ENCODE peak calls at places on chromosome 19, in six cellular contexts. R is left lung, K is IMR-90, Q is body of pancreas, X is gastrocnemius medialis, B is HCT116. Y is an unnamed sample. For H3K4me1, the result is how much of the 10 kb centered on the place peaks cover.

GRCh38 chr19:13557756-13558398 is 51.6 kb upstream of the CACNA1A start:
- ATAC-seq in R (no peak), K (no peak), Q (no peak), X (no peak), B (peak), Y (no peak)

GRCh38 chr19:53908106-53908932 is 759 bp upstream of the CACNG7 start:
- ATAC-seq in R (peak), K (peak), Q (peak), X (no peak), B (peak), Y (peak)

GRCh38 chr19:21677696-21678418 is 89.5 kb downstream of the ZNF100 start:
- ATAC-seq in R (no peak), K (no peak), Q (peak), X (no peak), B (no peak), Y (no peak)

GRCh38 chr19:39381910-39382611 is 8.8 kb downstream of the PAF1 start:
- ATAC-seq in R (no peak), K (peak), Q (no peak), X (no peak), B (no peak), Y (no peak)

GRCh38 chr19:14440049-14440448 is 6.9 kb downstream of the PKN1 start:
- ATAC-seq in R (peak), K (no peak), Q (no peak), X (peak), B (no peak), Y (peak)

GRCh38 chr19:28468701-28469459 is 744.1 kb downstream of the UQCRFS1 start:
- ATAC-seq in R (peak), K (no peak), Q (peak), X (peak), B (no peak), Y (peak)

GRCh38 chr19:1167687-1168561 is 6.1 kb downstream of the SBNO2 start:
- ATAC-seq in R (no peak), K (no peak), Q (no peak), X (no peak), B (no peak), Y (no peak)

GRCh38 chr19:46972301-46972700 is 47.3 kb upstream of the NPAS1 start:
- ATAC-seq in R (no peak), K (no peak), Q (no peak), X (peak), B (no peak), Y (peak)

GRCh38 chr19:38211206-38211605 is 12.8 kb downstream of the DPF1 start:
- ATAC-seq in R (no peak), K (no peak), Q (no peak), X (no peak), B (no peak), Y (no peak)

GRCh38 chr19:45068041-45068440 is 8.2 kb downstream of the ZNF296 start:
- ATAC-seq in R (no peak), K (no peak), Q (no peak), X (no peak), B (no peak), Y (no peak)

DNA sequence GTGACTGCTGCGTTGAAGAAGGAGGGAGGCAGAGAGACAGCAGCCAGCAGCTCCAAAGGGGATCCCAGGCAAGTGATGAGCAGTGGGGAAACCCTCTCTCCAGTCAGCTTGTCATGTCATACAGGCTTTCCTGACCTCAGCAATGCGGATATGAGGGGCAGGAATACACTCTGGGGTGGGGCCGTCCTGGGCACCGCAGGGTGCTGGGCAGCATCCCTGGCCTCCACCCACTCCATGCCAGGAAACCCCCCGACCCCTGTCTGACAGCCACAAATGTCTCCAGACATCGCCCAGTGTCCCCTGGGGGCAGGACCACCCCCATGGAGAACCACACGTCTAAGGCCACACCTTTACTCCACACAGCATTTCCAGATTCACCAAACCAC is 46.7 kb downstream of the RFX2 start:
- ATAC-seq in R (no peak), K (no peak), Q (no peak), X (no peak), B (no peak), Y (no peak)
- H3K4me1 ChIP-seq in R (half or more), K (under half), Q (under half), X (under half), B (half or more), Y (under half)

DNA sequence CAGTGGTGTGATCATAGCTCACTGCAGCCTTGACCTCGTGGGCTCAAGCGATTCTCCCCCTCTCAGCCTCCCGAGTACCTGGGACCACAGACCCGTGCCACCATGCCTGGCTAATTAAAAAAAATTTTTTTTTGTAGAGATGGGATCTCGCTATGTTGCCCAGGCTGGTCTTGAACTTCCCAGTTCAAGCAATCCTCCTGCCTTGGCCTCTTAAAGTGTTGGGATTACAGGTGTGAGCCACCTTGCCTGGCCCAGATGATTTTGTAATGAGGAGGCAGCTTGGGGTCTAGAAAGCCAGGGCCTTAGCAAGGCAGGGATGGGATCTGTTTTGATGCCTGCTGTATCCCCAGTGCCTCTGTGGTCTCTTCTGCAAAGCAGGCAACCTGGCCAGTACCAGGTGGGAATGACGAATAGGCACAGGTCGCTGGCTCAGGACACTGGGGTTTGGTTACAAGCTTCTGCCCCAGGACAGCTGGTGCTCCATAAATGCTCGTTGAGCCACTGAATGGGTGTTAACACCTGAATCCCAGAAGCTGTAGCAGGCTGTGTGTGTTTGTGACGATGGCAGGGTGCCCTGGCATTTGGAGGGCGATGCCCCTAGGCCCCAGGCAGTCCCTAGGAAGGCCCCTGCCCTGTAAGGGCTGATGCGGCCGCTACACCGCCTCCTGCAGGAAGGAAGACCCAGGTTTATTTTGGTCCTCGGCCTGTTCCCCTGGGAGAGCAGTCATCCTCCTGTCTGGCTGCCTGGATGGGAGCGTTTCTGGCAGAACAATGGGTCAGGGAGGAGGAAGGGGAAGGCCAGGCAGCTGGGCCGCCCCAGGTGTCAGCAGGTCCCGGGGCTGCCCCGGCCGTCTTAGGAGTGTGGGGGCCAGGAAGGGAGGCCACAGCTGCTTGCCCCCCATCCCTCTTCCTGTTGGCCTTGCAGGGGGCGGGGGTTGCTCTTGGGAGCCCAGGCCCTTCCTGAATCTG is 8.6 kb downstream of the TNFAIP8L1 start:
- ATAC-seq in R (peak), K (no peak), Q (peak), X (peak), B (peak), Y (peak)
- TF ChIP-seq CTCF in R (no peak), K (no peak), Q (no peak), X (peak), B (no peak), Y (no peak)

GRCh38 chr19:42250666-42251531 is 4.0 kb downstream of the ERF start:
- ATAC-seq in R (no peak), K (no peak), Q (no peak), X (no peak), B (no peak), Y (no peak)

GRCh38 chr19:42249149-42249750 is 5.7 kb downstream of the ERF start:
- ATAC-seq in R (no peak), K (no peak), Q (no peak), X (no peak), B (no peak), Y (no peak)

GRCh38 chr19:42250249-42250665 is 4.7 kb downstream of the ERF start:
- ATAC-seq in R (no peak), K (no peak), Q (no peak), X (no peak), B (no peak), Y (no peak)

GRCh38 chr19:42248270-42249148 is 6.1 kb upstream of the GSK3A start:
- ATAC-seq in R (no peak), K (no peak), Q (no peak), X (no peak), B (no peak), Y (no peak)

DNA sequence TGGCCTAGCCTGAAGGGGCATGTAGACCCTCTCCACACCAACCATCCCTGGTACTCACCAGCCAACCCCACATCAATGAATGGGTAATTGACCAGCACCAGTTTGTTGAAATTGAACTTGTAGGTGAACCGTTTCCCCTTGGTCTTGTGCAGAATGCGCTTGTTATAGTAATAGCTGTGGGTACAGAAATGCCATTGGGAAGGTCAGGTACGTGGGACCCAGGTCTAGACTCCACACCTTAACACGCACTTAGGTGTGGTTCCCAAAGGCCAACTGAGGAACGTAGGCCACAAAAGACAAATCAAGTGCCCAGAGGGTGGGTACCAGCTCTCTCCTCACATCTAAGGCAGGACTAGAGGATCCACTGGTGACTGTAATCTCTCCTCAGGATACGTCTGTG is 5.2 kb downstream of the ERF start:
- ATAC-seq in R (no peak), K (no peak), Q (no peak), X (no peak), B (no peak), Y (no peak)
- H3K4me1 ChIP-seq in R (under half), K (under half), Q (half or more), X (under half), B (half or more), Y (half or more)

GRCh38 chr19:19110410-19111137 is 27.7 kb downstream of the TMEM161A start:
- ATAC-seq in R (peak), K (no peak), Q (no peak), X (no peak), B (no peak), Y (no peak)
- TF ChIP-seq CTCF in R (peak), K (no peak), Q (no peak), X (no peak), B (no peak), Y (no peak)

DNA sequence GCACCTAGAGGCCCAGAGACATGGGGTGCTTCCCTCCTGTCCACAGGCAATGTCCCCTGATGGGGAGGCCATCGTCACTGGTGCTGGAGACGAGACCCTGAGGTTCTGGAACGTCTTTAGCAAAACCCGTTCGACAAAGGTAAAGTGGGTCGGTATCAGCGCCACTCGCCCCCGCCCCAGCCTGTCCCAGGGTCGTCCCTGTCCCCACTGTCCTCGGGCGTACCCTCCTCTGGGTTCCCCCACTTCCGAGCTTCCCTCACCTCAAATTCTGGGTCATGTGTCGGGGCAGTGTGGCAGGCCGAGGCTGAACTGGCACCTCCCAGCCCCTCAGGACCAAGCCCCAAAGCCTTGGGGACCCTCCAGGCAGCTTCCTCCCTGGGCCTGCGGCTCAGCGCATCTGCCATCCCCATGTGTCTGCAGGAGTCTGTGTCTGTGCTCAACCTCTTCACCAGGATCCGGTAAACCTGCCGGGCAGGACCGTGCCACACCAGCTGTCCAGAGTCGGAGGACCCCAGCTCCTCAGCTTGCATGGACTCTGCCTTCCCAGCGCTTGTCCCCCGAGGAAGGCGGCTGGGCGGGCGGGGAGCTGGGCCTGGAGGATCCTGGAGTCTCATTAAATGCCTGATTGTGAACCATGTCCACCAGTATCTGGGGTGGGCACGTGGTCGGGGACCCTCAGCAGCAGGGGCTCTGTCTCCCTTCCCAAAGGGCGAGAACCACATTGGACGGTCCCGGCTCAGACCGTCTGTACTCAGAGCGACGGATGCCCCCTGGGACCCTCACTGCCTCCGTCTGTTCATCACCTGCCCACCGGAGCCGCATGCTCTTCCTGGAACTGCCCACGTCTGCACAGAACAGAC is 4.4 kb upstream of the TEKTIP1 start:
- ATAC-seq in R (no peak), K (no peak), Q (no peak), X (no peak), B (no peak), Y (no peak)
- H3K4me1 ChIP-seq in R (under half), K (under half), Q (under half), X (under half), B (under half), Y (under half)

DNA sequence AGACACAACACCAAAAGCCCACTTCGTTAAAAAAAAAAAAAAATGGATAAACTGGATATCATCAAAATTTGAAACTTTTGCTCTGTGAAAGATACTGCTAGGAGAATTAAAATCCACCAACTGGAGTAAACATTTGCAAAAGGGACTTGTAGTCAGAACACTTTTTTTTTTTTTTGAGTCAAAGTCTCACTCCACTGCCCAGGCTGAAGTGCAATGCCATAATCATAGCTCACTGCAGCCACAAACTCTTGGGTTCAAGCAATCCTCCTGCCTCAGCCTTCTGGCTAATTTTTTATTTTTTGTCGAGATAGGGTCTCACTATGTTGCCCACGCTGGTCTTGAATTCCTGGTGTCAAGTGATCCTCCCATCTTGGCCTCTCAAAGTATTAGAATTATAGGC is 9.7 kb downstream of the ELAVL1 start:
- ATAC-seq in R (no peak), K (no peak), Q (no peak), X (no peak), B (no peak), Y (no peak)
- TF ChIP-seq CTCF in R (no peak), K (no peak), Q (no peak), X (no peak), B (no peak), Y (no peak)

GRCh38 chr19:31560771-31561080 is 211.5 kb upstream of the TSHZ3 start:
- ATAC-seq in R (no peak), K (no peak), Q (no peak), X (no peak), B (no peak), Y (no peak)
- H3K4me1 ChIP-seq in R (under half), K (under half), Q (under half), X (under half), B (under half), Y (under half)

DNA sequence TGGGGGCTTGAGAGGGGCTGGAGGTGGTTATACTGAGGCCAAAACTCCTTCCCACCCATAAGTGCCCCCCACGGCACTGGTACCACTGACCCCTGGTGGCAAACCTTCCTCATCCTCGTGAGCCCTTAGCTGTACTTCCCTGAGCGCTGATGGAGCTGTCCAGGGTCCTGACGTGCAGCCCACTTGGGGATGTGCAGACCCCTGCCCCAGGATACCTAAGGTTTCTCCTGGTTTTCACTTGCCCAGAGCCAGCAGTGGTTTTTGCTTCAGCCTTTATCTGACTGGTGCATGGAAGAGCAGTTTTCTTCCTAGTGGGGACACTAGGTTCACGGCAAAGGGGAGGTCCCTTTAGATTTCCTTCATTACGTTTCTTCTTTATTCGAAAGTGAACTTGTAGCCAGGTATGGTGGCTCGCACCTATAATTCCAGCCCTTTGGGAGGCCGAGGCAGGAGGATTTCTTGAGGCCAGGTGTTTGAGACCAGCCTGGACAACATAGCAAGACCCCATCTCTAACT is 28.7 kb upstream of the KCTD15 start:
- ATAC-seq in R (no peak), K (peak), Q (no peak), X (no peak), B (no peak), Y (no peak)
- TF ChIP-seq CTCF in R (no peak), K (peak), Q (no peak), X (no peak), B (peak), Y (no peak)

GRCh38 chr19:16361926-16362325 is 37.3 kb downstream of the KLF2 start:
- ATAC-seq in R (no peak), K (no peak), Q (no peak), X (no peak), B (no peak), Y (no peak)
- H3K4me1 ChIP-seq in R (under half), K (under half), Q (under half), X (under half), B (under half), Y (under half)

Y was measured in gastroesophageal sphincter.